ENCODE peak calls at places on chromosomes 12 and 14, in five cellular contexts. O is HepG2, K is K562, W is A549, N is GM12878. Q is an unnamed sample. For H3K4me1, the result is how much of the 10 kb centered on the place peaks cover.

GRCh38 chr14:101022121-101022520 is 118.6 kb upstream of the RTL1 start:
- DNase-seq in N (no peak), O (no peak), W (no peak), K (no peak), Q (no peak)

GRCh38 chr14:68824517-68825347 is 31.9 kb upstream of the ZFP36L1 start:
- DNase-seq in O (peak), N (no peak), W (peak), K (peak), Q (peak)

GRCh38 chr14:55136868-55137785 is 8.1 kb downstream of the LGALS3 start:
- DNase-seq in O (no peak), K (no peak), N (no peak), W (no peak), Q (peak)

GRCh38 chr12:6899837-6900519 is 4.6 kb upstream of the LRRC23 start:
- DNase-seq in K (peak), O (peak), N (no peak), W (no peak), Q (no peak)

GRCh38 chr12:5428332-5429221 is 3.3 kb upstream of the NTF3 start:
- DNase-seq in W (no peak), K (peak), O (no peak), N (no peak), Q (peak)

GRCh38 chr14:73700325-73700724 is 13.9 kb downstream of the PNMA1 start:
- DNase-seq in N (no peak), O (peak), K (no peak), W (no peak), Q (no peak)

GRCh38 chr12:716506-716905 is 35.9 kb upstream of the WNK1 start:
- DNase-seq in W (no peak), O (no peak), N (no peak), K (peak), Q (no peak)

GRCh38 chr12:25518512-25518911 is 34.6 kb downstream of the LMNTD1 start:
- DNase-seq in W (no peak), N (peak), O (no peak), K (no peak), Q (no peak)

GRCh38 chr14:21024668-21025373 is at the start of gene NDRG2:
- DNase-seq in W (peak), N (no peak), K (peak), O (peak), Q (peak)

GRCh38 chr14:80378084-80378483 is 166.8 kb upstream of the DIO2 start:
- DNase-seq in K (no peak), N (no peak), W (no peak), O (no peak), Q (no peak)

GRCh38 chr14:47442206-47442605 is 233.2 kb downstream of the MDGA2 start:
- DNase-seq in K (no peak), W (no peak), N (no peak), O (peak), Q (no peak)

GRCh38 chr12:52634266-52635056 is 16.1 kb upstream of the KRT73 start:
- DNase-seq in W (no peak), N (no peak), K (no peak), O (no peak), Q (no peak)

GRCh38 chr12:100142851-100143559 is at the start of gene BLTP3B:
- DNase-seq in O (peak), K (peak), W (peak), N (peak), Q (peak)

GRCh38 chr14:97426776-97427175 is 629.6 kb downstream of the VRK1 start:
- DNase-seq in K (no peak), N (no peak), O (no peak), W (no peak), Q (no peak)

GRCh38 chr12:51051787-51052186 is 3.7 kb downstream of the LETMD1 start:
- DNase-seq in K (no peak), N (no peak), W (no peak), O (no peak), Q (no peak)

GRCh38 chr14:89337912-89338311 is 79.1 kb downstream of the FOXN3 start:
- DNase-seq in O (no peak), K (no peak), W (no peak), N (no peak), Q (no peak)

GRCh38 chr14:93959239-93960107 is 16.9 kb downstream of the ASB2 start:
- DNase-seq in N (peak), W (peak), O (peak), K (peak), Q (no peak)
- H3K4me1 ChIP-seq in N (half or more), W (under half), O (half or more), K (under half), Q (under half)

GRCh38 chr14:102318781-102319276 is 717 bp upstream of the ZNF839 start:
- DNase-seq in O (no peak), N (no peak), K (no peak), W (no peak), Q (no peak)

GRCh38 chr14:102316746-102317563 is 2.6 kb upstream of the ZNF839 start:
- DNase-seq in O (peak), N (peak), W (peak), K (peak), Q (peak)

GRCh38 chr14:102317564-102318248 is 1.8 kb upstream of the ZNF839 start:
- DNase-seq in N (no peak), W (no peak), O (peak), K (peak), Q (no peak)

GRCh38 chr14:102314242-102315011 is 5.1 kb upstream of the ZNF839 start:
- DNase-seq in O (peak), K (peak), W (peak), N (no peak), Q (peak)

GRCh38 chr14:102316048-102316745 is 3.3 kb upstream of the ZNF839 start:
- DNase-seq in W (no peak), O (peak), K (peak), N (no peak), Q (no peak)
- TF ChIP-seq SMC3 in W (no peak), O (no peak), K (no peak), N (no peak), Q (no peak)

GRCh38 chr14:106210650-106211049 is 684.3 kb downstream of the TMEM121 start:
- DNase-seq in N (no peak), W (no peak), K (peak), O (no peak), Q (no peak)
- TF ChIP-seq REST in N (no peak), W (no peak), K (no peak), O (no peak), Q (no peak)

GRCh38 chr12:32274665-32275064 is 124.7 kb upstream of the FGD4 start:
- DNase-seq in W (no peak), K (no peak), N (no peak), O (no peak), Q (no peak)
- H3K4me1 ChIP-seq in W (under half), K (under half), N (under half), O (under half), Q (under half)

DNA sequence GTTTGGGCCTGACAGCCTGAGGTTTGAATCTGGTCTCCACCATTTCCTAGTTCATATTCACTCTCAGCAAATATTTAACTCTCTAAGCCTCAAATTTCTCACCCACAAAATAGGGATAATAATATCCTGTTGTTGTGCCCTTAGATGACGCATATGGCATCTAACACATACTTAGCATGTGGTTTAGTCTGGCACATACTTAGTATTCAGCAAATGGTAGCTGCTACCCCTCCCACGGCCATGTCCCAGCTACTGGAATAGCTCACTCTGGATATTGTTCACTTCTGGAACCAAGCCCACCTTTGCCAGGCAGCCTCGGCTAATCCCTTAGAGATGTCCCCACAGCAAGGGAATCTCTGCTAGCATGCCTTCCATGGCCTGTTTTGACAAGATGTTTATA is 53.3 kb downstream of the BICD1 start:
- DNase-seq in O (no peak), W (no peak), K (no peak), N (no peak), Q (no peak)
- TF ChIP-seq SMC3 in O (no peak), W (no peak), K (no peak), N (no peak), Q (no peak)